ENCODE peak calls at places on chromosomes 7 and 10, in eight cellular contexts. O, M, P, N, T, V, A and K are unnamed samples.

GRCh38 chr7:38796636-38797501 is 112.1 kb downstream of the VPS41 start:
- DNase-seq in V (peak), O (peak), A (peak), N (peak), T (peak), M (no peak), P (peak), K (peak)

GRCh38 chr7:158277219-158278141 is 310.1 kb downstream of the PTPRN2 start:
- DNase-seq in T (no peak), O (no peak), N (no peak), M (no peak), A (no peak), V (no peak), P (no peak), K (no peak)

GRCh38 chr10:120761951-120762350 is 89.2 kb upstream of the WDR11 start:
- DNase-seq in A (no peak), O (no peak), N (no peak), M (no peak), T (no peak), P (no peak), V (no peak), K (no peak)

GRCh38 chr7:54643064-54643463 is 100.9 kb downstream of the VSTM2A start:
- DNase-seq in V (no peak), P (no peak), A (no peak), T (no peak), O (no peak), M (no peak), N (no peak), K (no peak)

GRCh38 chr10:13102002-13102794 is 2.2 kb downstream of the OPTN start:
- DNase-seq in A (no peak), M (no peak), P (peak), V (no peak), O (no peak), N (no peak), T (no peak), K (no peak)

GRCh38 chr7:114703677-114704076 is 218.2 kb upstream of the MDFIC start:
- DNase-seq in V (no peak), T (no peak), P (peak), A (no peak), M (no peak), O (no peak), N (peak), K (no peak)

GRCh38 chr10:90458571-90458970 is 399.3 kb downstream of the HTR7 start:
- DNase-seq in T (no peak), P (no peak), V (no peak), A (no peak), M (no peak), N (no peak), O (no peak), K (no peak)

GRCh38 chr7:70761711-70762328 is 370.1 kb upstream of the GALNT17 start:
- DNase-seq in O (no peak), M (no peak), A (no peak), N (no peak), T (no peak), P (no peak), V (no peak), K (no peak)

GRCh38 chr10:84244651-84245270 is at the start of gene RGR:
- DNase-seq in M (no peak), P (no peak), N (no peak), V (no peak), T (no peak), O (no peak), A (no peak), K (no peak)

GRCh38 chr7:116674508-116675173 is 2.6 kb downstream of the MET start:
- DNase-seq in V (peak), T (no peak), A (no peak), O (no peak), M (no peak), N (no peak), P (no peak), K (no peak)

GRCh38 chr7:65251851-65252620 is 121.6 kb upstream of the ZNF92 start:
- DNase-seq in M (no peak), A (peak), V (no peak), T (no peak), O (peak), P (peak), N (no peak), K (no peak)

GRCh38 chr7:30755384-30756154 is 3.6 kb downstream of the INMT start:
- DNase-seq in V (no peak), O (no peak), P (peak), A (no peak), T (no peak), M (no peak), N (no peak), K (no peak)

GRCh38 chr10:114323023-114323422 is 81.3 kb downstream of the AFAP1L2 start:
- DNase-seq in O (no peak), T (no peak), V (peak), N (no peak), A (no peak), M (no peak), P (peak), K (no peak)

GRCh38 chr7:45574521-45575500 is 643 bp downstream of the ADCY1 start:
- DNase-seq in O (peak), M (no peak), P (peak), V (no peak), T (no peak), N (no peak), A (no peak), K (no peak)

DNA sequence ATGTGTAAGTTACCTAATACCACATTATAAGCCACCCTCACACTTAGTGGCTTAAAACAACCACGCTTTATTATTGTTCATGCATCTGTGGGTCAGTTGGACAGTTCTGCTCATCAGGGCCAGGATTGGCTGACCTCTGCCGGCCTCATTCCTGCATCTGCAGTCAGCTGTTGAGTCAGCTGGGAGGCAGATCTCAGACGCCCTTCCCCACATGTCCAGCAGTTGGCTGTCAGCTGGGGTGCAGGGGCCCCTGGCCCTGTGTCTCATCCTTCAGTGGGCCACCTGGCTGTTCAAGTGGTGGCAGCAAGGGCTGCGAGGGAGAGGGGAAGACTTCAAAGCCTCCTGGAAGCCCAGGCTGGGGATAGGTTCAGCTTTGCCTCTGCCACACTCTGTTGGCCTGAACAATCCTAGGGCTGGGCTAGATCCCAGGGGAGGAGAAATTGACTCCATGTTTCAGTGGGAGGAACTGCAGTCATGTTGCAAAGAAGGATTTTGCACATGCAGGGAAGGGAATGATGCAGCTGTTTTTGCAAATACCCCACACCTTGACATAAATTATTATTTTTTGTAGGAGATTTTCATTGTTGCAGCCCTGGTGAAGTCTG is 33.1 kb downstream of the TACR2 start:
- DNase-seq in T (no peak), A (no peak), P (peak), M (peak), N (no peak), V (peak), O (no peak), K (no peak)
- TF ChIP-seq CTCF in T (peak), A (no peak), P (peak), M (peak), N (peak), V (peak), O (no peak), K (no peak)

DNA sequence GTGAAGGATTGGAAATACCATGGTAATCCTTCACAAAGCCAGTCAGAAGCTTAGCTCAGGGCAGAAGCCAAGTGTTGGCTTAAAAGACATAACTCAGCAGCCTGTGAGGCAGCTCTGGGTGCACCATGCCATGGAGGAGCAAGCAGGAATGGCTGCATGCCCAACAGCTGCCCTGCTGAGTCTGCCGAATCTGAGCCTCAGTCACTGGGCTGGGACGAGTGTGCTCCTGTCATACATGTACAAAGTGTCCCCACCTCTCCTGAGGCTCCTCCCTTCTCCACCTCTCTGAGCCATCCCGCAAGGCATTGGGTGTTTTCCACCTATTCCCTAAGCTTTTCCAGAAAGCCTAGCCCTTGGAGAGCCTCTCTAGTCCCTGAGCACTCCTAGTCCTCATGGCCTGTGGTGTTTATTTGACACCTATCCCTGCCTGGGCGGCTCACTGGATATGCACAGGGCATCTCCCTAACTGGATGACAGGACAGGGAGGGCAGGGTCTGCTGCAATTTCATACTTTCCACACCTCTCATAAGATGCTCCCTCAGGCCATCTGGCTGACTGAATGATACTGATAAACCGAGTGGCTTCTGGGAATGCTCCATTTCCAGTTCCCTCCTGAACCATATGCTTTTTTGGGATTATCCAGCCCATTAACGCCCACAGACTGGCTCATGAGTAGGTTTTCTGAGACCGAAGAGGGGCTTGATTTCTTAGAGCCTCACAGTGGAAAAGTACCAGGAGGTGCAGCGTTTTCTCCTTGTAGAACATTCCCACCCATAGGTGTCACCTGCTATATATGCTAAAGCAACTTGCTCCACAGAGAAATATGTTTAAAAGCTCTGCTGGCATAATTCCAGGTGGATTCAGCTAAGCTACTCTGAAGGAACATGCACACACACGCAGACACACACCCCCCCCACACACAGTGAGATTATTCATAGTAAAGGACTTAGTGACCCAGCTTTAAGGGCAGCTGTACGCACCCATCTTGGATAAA is 199.3 kb downstream of the SNX10 start:
- DNase-seq in A (no peak), M (no peak), N (no peak), V (no peak), O (no peak), T (no peak), P (no peak), K (peak)
- TF ChIP-seq CTCF in A (no peak), M (no peak), N (no peak), V (no peak), O (no peak), T (no peak), P (no peak), K (no peak)

GRCh38 chr7:15555385-15555859 is 6.4 kb downstream of the AGMO start:
- DNase-seq in M (no peak), A (no peak), P (peak), V (peak), N (no peak), T (no peak), O (no peak), K (no peak)
- TF ChIP-seq CTCF in M (no peak), A (no peak), P (peak), V (peak), N (peak), T (peak), O (no peak), K (peak)

DNA sequence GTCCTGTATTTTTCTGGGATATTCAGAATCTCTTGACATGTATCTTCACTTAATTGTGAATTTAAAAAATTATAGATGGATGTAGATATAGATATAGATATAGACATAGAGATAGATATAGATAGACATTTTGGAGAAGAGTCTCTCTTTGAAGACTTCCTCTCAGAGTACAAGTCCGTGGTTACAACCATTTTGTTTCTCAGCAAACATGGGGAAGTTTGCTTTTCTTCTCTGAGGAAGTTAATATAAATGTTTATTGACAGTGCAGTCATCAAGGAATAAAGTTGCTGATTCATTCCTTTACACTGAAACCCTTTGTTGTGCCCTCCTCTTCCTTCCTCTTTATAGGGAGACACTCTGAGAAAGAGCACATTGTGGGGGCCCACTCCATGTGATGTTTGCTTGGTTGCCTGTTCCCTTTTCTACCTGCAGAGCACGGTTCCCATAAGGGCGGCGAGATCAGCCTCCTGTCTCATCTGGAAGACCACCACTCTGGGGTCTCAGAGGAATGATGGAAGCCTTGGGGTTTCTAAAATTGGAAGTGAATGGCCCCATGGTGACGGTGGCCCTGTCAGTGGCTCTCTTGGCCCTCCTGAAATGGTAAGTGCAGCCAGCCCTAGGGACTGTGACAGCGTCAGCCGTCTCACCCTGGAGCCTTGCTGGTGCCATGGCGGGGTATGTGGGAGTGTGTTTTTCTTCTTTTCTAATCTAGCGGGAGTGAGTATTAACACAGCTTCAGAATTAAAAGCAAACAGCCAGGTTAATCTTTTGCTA is at the start of gene TBXAS1:
- DNase-seq in O (no peak), N (no peak), M (no peak), T (no peak), P (no peak), V (no peak), A (peak), K (peak)
- TF ChIP-seq CTCF in O (no peak), N (no peak), M (no peak), T (no peak), P (no peak), V (no peak), A (no peak), K (peak)

GRCh38 chr10:57715233-57715632 is 552.5 kb downstream of the IPMK start:
- DNase-seq in M (no peak), N (no peak), T (no peak), A (no peak), V (no peak), P (no peak), O (no peak), K (no peak)

DNA sequence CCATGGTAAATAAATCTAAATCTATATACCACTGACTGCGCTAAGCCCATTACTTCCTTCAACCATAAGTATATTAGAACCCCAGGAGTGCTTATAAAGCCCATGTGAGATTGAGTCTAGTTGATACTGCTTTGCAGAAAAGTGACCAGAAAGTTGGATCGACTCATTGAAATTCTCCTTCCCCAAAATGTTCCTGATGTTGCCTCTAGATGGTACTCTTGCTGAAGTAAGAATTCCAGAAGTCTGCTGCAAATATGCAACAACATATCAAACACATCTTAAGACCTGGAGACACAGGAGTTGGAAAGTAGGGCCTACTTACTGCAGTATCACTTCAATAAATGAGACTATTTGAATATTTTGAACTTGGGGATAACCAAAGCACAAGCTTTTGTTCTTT is 550.8 kb downstream of the IPMK start:
- DNase-seq in P (peak), N (no peak), O (no peak), V (peak), T (no peak), M (no peak), A (no peak), K (no peak)
- TF ChIP-seq CTCF in P (peak), N (peak), O (peak), V (peak), T (peak), M (peak), A (no peak), K (peak)